ENCODE peak calls at places on chromosomes 5 and 9, in six cellular contexts. A is HuH-7, O is endothelial cell, I is WERI-Rb-1, E is NB4, H is foreskin keratinocyte. Z is an unnamed sample.

GRCh38 chr5:127892467-127893207 is 189.4 kb downstream of the CCDC192 start:
- DNase-seq in O (no peak), I (no peak), E (no peak), A (no peak), H (peak), Z (peak)

GRCh38 chr9:134040831-134041648 is 15.8 kb downstream of the BRD3OS start:
- DNase-seq in H (no peak), A (no peak), O (no peak), I (no peak), E (no peak), Z (no peak)

GRCh38 chr9:4678679-4679267 is 596 bp upstream of the CDC37L1 start:
- DNase-seq in H (no peak), I (no peak), E (peak), A (no peak), O (peak), Z (peak)

GRCh38 chr5:173890195-173890951 is 2.2 kb downstream of the CPEB4 start:
- DNase-seq in E (no peak), O (peak), A (no peak), H (no peak), I (peak), Z (no peak)

GRCh38 chr9:2159521-2160417 is 144.6 kb downstream of the SMARCA2 start:
- DNase-seq in O (no peak), A (no peak), H (peak), I (no peak), E (no peak), Z (no peak)

GRCh38 chr9:14271078-14271673 is 42.8 kb downstream of the NFIB start:
- DNase-seq in O (no peak), E (no peak), A (no peak), I (no peak), H (no peak), Z (peak)

GRCh38 chr9:130453487-130453886 is 8.7 kb downstream of the ASS1 start:
- DNase-seq in E (no peak), A (no peak), H (no peak), I (no peak), O (no peak), Z (peak)

GRCh38 chr9:132984202-132985062 is 5.9 kb downstream of the GFI1B start:
- DNase-seq in E (peak), A (no peak), O (no peak), I (no peak), H (no peak), Z (no peak)

GRCh38 chr5:169223595-169223953 is 77.4 kb downstream of the SLIT3 start:
- DNase-seq in I (no peak), E (no peak), H (no peak), A (no peak), O (no peak), Z (no peak)

GRCh38 chr5:122385786-122386185 is 73.7 kb downstream of the SNCAIP start:
- DNase-seq in E (no peak), A (no peak), I (no peak), H (no peak), O (no peak), Z (no peak)

GRCh38 chr9:134783699-134784039 is 96.9 kb upstream of the FCN2 start:
- DNase-seq in H (no peak), A (no peak), I (no peak), E (peak), O (no peak), Z (no peak)

GRCh38 chr5:159775890-159776289 is 140.4 kb upstream of the ADRA1B start:
- DNase-seq in O (no peak), H (no peak), E (no peak), A (no peak), I (no peak), Z (peak)

GRCh38 chr9:96299823-96300222 is 2.2 kb downstream of the HSD17B3 start:
- DNase-seq in E (no peak), I (peak), H (peak), A (no peak), O (no peak), Z (peak)

GRCh38 chr5:145887976-145888574 is 15.3 kb upstream of the GRXCR2 start:
- DNase-seq in O (peak), E (peak), I (peak), A (peak), H (peak), Z (peak)

GRCh38 chr5:41193462-41194166 is 19.7 kb downstream of the C6 start:
- DNase-seq in A (no peak), E (no peak), O (no peak), I (no peak), H (no peak), Z (peak)

GRCh38 chr5:94409440-94409839 is 209.0 kb downstream of the KIAA0825 start:
- DNase-seq in O (no peak), H (no peak), E (no peak), I (no peak), A (no peak), Z (no peak)

GRCh38 chr5:91925249-91925648 is 542.1 kb upstream of the ARRDC3 start:
- DNase-seq in A (peak), I (no peak), E (no peak), O (no peak), H (no peak), Z (peak)

GRCh38 chr9:130845901-130846381 is 10.9 kb downstream of the ABL1 start:
- DNase-seq in O (no peak), E (no peak), A (no peak), I (no peak), H (peak), Z (no peak)

GRCh38 chr5:171419663-171420428 is 399 bp downstream of the FGF18 start:
- DNase-seq in H (no peak), I (peak), E (no peak), A (peak), O (peak), Z (no peak)

GRCh38 chr5:115601709-115602584 is at the start of gene TICAM2:
- DNase-seq in A (no peak), O (peak), H (no peak), I (peak), E (peak), Z (peak)

GRCh38 chr5:174159327-174160247 is 114.1 kb downstream of the NSG2 start:
- DNase-seq in A (no peak), O (no peak), H (peak), I (no peak), E (no peak), Z (peak)

GRCh38 chr9:91810286-91810905 is 139.6 kb downstream of the ROR2 start:
- DNase-seq in O (no peak), I (peak), E (no peak), A (no peak), H (peak), Z (no peak)

GRCh38 chr5:134038143-134038542 is 33.4 kb upstream of the VDAC1 start:
- DNase-seq in I (no peak), E (no peak), A (peak), H (no peak), O (no peak), Z (peak)

GRCh38 chr9:35042081-35042604 is 30.3 kb downstream of the VCP start:
- DNase-seq in H (peak), A (peak), O (no peak), I (no peak), E (peak), Z (peak)

GRCh38 chr9:34986541-34987047 is 3.0 kb upstream of the DNAJB5 start:
- DNase-seq in A (no peak), H (peak), I (no peak), E (peak), O (peak), Z (no peak)

GRCh38 chr9:16485155-16485554 is 385.3 kb downstream of the BNC2 start:
- DNase-seq in E (no peak), H (no peak), I (no peak), O (no peak), A (no peak), Z (no peak)

GRCh38 chr9:101465330-101465915 is 29.8 kb upstream of the ALDOB start:
- DNase-seq in I (peak), H (peak), A (peak), E (peak), O (no peak), Z (peak)

GRCh38 chr5:73607228-73607627 is 18.8 kb upstream of the ARHGEF28 start:
- DNase-seq in E (no peak), H (no peak), O (no peak), A (no peak), I (no peak), Z (no peak)

GRCh38 chr5:115787426-115787825 is 29.0 kb downstream of the CDO1 start:
- DNase-seq in E (no peak), H (no peak), O (no peak), I (no peak), A (no peak), Z (no peak)

GRCh38 chr5:143601917-143602333 is 198.4 kb upstream of the NR3C1 start:
- DNase-seq in A (no peak), E (peak), O (no peak), I (no peak), H (no peak), Z (no peak)

GRCh38 chr5:172798422-172799215 is 27.6 kb upstream of the DUSP1 start:
- DNase-seq in O (no peak), E (peak), H (peak), A (no peak), I (no peak), Z (peak)

GRCh38 chr9:93601666-93602065 is 25.3 kb downstream of the PHF2 start:
- DNase-seq in E (no peak), A (no peak), H (no peak), I (no peak), O (no peak), Z (no peak)

GRCh38 chr9:8014987-8015682 is 215.6 kb upstream of the DMAC1 start:
- DNase-seq in H (no peak), O (no peak), E (no peak), I (no peak), A (no peak), Z (no peak)